ENCODE peak calls at places on chromosomes 1 and 21, in eight cellular contexts. N is mucosa of gallbladder, J is RCC 7860, T is NAMALWA, U is putamen, E is SHP77, P is HCEC 1CT, B is KBM-7. G is an unnamed sample.

GRCh38 chr1:185155600-185156320 is 993 bp downstream of the TRMT1L start:
- DNase-seq in N (no peak), J (peak), T (peak), U (peak), E (no peak), P (peak), B (peak), G (peak)

GRCh38 chr1:6294868-6295556 is 34.1 kb upstream of the GPR153 start:
- DNase-seq in N (no peak), J (no peak), T (no peak), U (no peak), E (no peak), P (no peak), B (no peak), G (no peak)

GRCh38 chr1:246597340-246597739 is 31.1 kb downstream of the CNST start:
- DNase-seq in N (no peak), J (peak), T (no peak), U (no peak), E (no peak), P (peak), B (no peak), G (no peak)

GRCh38 chr1:161958425-161958824 is 65.2 kb downstream of the OLFML2B start:
- DNase-seq in N (no peak), J (no peak), T (no peak), U (peak), E (no peak), P (no peak), B (no peak), G (no peak)

GRCh38 chr1:25104932-25105561 is 127.3 kb downstream of the SYF2 start:
- DNase-seq in N (no peak), J (no peak), T (no peak), U (no peak), E (no peak), P (no peak), B (no peak), G (no peak)

GRCh38 chr1:160664573-160665051 is 17.8 kb upstream of the SLAMF1 start:
- DNase-seq in N (no peak), J (no peak), T (no peak), U (no peak), E (no peak), P (no peak), B (no peak), G (peak)

GRCh38 chr1:3777647-3778589 is 5.4 kb downstream of the SMIM1 start:
- DNase-seq in N (no peak), J (no peak), T (no peak), U (no peak), E (no peak), P (no peak), B (no peak), G (no peak)

GRCh38 chr1:82704966-82705365 is 904.2 kb downstream of the ADGRL2 start:
- DNase-seq in N (no peak), J (no peak), T (peak), U (no peak), E (no peak), P (no peak), B (no peak), G (no peak)

GRCh38 chr21:43854773-43855633 is 10.0 kb upstream of the AGPAT3 start:
- DNase-seq in N (no peak), J (no peak), T (peak), U (no peak), E (no peak), P (no peak), B (peak), G (peak)

GRCh38 chr1:182662121-182662890 is 22.1 kb downstream of the RGS8 start:
- DNase-seq in N (no peak), J (no peak), T (no peak), U (peak), E (no peak), P (no peak), B (no peak), G (no peak)

GRCh38 chr1:246659594-246660140 is 64.5 kb upstream of the SCCPDH start:
- DNase-seq in N (no peak), J (no peak), T (peak), U (no peak), E (no peak), P (no peak), B (no peak), G (no peak)

GRCh38 chr1:116166655-116167054 is 55.5 kb downstream of the MAB21L3 start:
- DNase-seq in N (no peak), J (no peak), T (no peak), U (no peak), E (no peak), P (no peak), B (no peak), G (no peak)

GRCh38 chr21:42523941-42524340 is 10.3 kb downstream of the SLC37A1 start:
- DNase-seq in N (no peak), J (no peak), T (no peak), U (no peak), E (no peak), P (no peak), B (no peak), G (no peak)

GRCh38 chr1:105793541-105794146 is 1262.8 kb upstream of the PRMT6 start:
- DNase-seq in N (peak), J (peak), T (peak), U (peak), E (peak), P (no peak), B (peak), G (peak)

GRCh38 chr1:203656796-203657620 is 30.4 kb downstream of the ATP2B4 start:
- DNase-seq in N (no peak), J (no peak), T (no peak), U (no peak), E (no peak), P (no peak), B (peak), G (peak)

GRCh38 chr1:112508242-112509004 is at the start of gene WNT2B:
- DNase-seq in N (no peak), J (no peak), T (peak), U (peak), E (peak), P (peak), B (peak), G (no peak)

GRCh38 chr1:24936688-24937087 is 6.6 kb upstream of the RUNX3 start:
- DNase-seq in N (no peak), J (no peak), T (no peak), U (no peak), E (no peak), P (no peak), B (no peak), G (no peak)

GRCh38 chr1:209612646-209613350 is 29.3 kb downstream of the CAMK1G start:
- DNase-seq in N (no peak), J (no peak), T (no peak), U (no peak), E (no peak), P (no peak), B (no peak), G (no peak)

GRCh38 chr1:230849451-230850194 is 18.7 kb downstream of the C1orf198 start:
- DNase-seq in N (peak), J (peak), T (peak), U (no peak), E (no peak), P (peak), B (no peak), G (no peak)

GRCh38 chr1:146016891-146017290 is 4.6 kb downstream of the HJV start:
- DNase-seq in N (no peak), J (no peak), T (no peak), U (no peak), E (no peak), P (peak), B (no peak), G (no peak)

GRCh38 chr1:67713071-67713806 is 28.2 kb downstream of the GADD45A start:
- DNase-seq in N (peak), J (peak), T (peak), U (no peak), E (peak), P (peak), B (peak), G (peak)

GRCh38 chr1:81756872-81757271 is 43.9 kb upstream of the ADGRL2 start:
- DNase-seq in N (no peak), J (no peak), T (no peak), U (no peak), E (no peak), P (no peak), B (no peak), G (no peak)

GRCh38 chr1:87140831-87141540 is 187.7 kb upstream of the LMO4 start:
- DNase-seq in N (no peak), J (peak), T (no peak), U (no peak), E (no peak), P (peak), B (no peak), G (no peak)

GRCh38 chr1:27527857-27528700 is 38.1 kb upstream of the WASF2 start:
- DNase-seq in N (no peak), J (no peak), T (peak), U (peak), E (peak), P (no peak), B (no peak), G (no peak)

GRCh38 chr1:84370831-84371394 is 27.4 kb upstream of the DNASE2B start:
- DNase-seq in N (no peak), J (no peak), T (no peak), U (no peak), E (peak), P (peak), B (no peak), G (no peak)

GRCh38 chr1:201902198-201902597 is 13.5 kb downstream of the SHISA4 start:
- DNase-seq in N (no peak), J (no peak), T (no peak), U (no peak), E (no peak), P (peak), B (no peak), G (no peak)

GRCh38 chr1:218025454-218025853 is 259.6 kb upstream of the RRP15 start:
- DNase-seq in N (no peak), J (no peak), T (no peak), U (no peak), E (no peak), P (peak), B (no peak), G (no peak)

GRCh38 chr1:67723620-67724019 is 38.6 kb downstream of the GADD45A start:
- DNase-seq in N (no peak), J (peak), T (no peak), U (no peak), E (no peak), P (peak), B (no peak), G (peak)

GRCh38 chr1:64295566-64295965 is 92.1 kb downstream of the UBE2U start:
- DNase-seq in N (no peak), J (no peak), T (no peak), U (no peak), E (no peak), P (peak), B (no peak), G (no peak)

GRCh38 chr1:179190861-179191260 is 38.6 kb downstream of the ABL2 start:
- DNase-seq in N (peak), J (no peak), T (no peak), U (no peak), E (no peak), P (no peak), B (peak), G (peak)

GRCh38 chr1:186139706-186140105 is 235.3 kb downstream of the TPR start:
- DNase-seq in N (no peak), J (no peak), T (no peak), U (no peak), E (no peak), P (peak), B (no peak), G (no peak)

GRCh38 chr21:26389971-26390641 is 183.0 kb downstream of the CYYR1 start:
- DNase-seq in N (no peak), J (peak), T (peak), U (no peak), E (no peak), P (peak), B (peak), G (peak)

GRCh38 chr1:162990665-162991064 is 78.5 kb upstream of the RGS4 start:
- DNase-seq in N (no peak), J (no peak), T (no peak), U (no peak), E (no peak), P (no peak), B (no peak), G (no peak)

GRCh38 chr1:151840421-151840820 is 801 bp upstream of the C2CD4D start:
- DNase-seq in N (no peak), J (no peak), T (no peak), U (no peak), E (no peak), P (no peak), B (no peak), G (no peak)

GRCh38 chr21:42512346-42513034 is 1.2 kb upstream of the SLC37A1 start:
- DNase-seq in N (no peak), J (no peak), T (no peak), U (no peak), E (no peak), P (no peak), B (no peak), G (no peak)

G was measured in OCI-M1.